ENCODE peak calls at places on chromosomes 4 and X, in five cellular contexts. G, U, F, N and W are unnamed samples.

GRCh38 chr4:177554966-177555574 is 112.8 kb upstream of the AGA start:
- DNase-seq in G (no peak), U (no peak), F (peak; percentile 17), N (peak; percentile 34), W (no peak)

GRCh38 chr4:142512161-142512560 is 333.9 kb downstream of the INPP4B start:
- DNase-seq in G (no peak), U (no peak), F (no peak), N (peak; percentile 10), W (no peak)

GRCh38 chrX:97159916-97160800 is 276.4 kb downstream of the RPA4 start:
- DNase-seq in G (no peak), U (no peak), F (no peak), N (no peak), W (no peak)

GRCh38 chr4:148173397-148174017 is 268.7 kb downstream of the NR3C2 start:
- DNase-seq in G (no peak), U (no peak), F (no peak), N (no peak), W (no peak)

GRCh38 chr4:41432889-41433288 is 105.1 kb upstream of the LIMCH1 start:
- DNase-seq in G (no peak), U (no peak), F (no peak), N (peak; percentile 84), W (no peak)

GRCh38 chrX:67759018-67759417 is 215.2 kb downstream of the AR start:
- DNase-seq in G (no peak), U (no peak), F (no peak), N (no peak), W (no peak)

GRCh38 chr4:170087163-170087700 is 2.5 kb downstream of the AADAT start:
- DNase-seq in G (no peak), U (no peak), F (no peak), N (peak; percentile 0), W (no peak)

GRCh38 chrX:153688900-153689590 is 1.3 kb downstream of the SLC6A8 start:
- DNase-seq in G (no peak), U (no peak), F (no peak), N (peak; percentile 45), W (no peak)

GRCh38 chr4:152605641-152606304 is 69.9 kb upstream of the FBXW7 start:
- DNase-seq in G (no peak), U (no peak), F (no peak), N (peak; percentile 78), W (no peak)

GRCh38 chrX:42803320-42803719 is 25.4 kb upstream of the PPP1R2C start:
- DNase-seq in G (no peak), U (no peak), F (no peak), N (peak; percentile 13), W (no peak)

GRCh38 chrX:34770511-34770910 is 113.4 kb upstream of the TMEM47 start:
- DNase-seq in G (no peak), U (no peak), F (no peak), N (no peak), W (no peak)

GRCh38 chrX:10922158-10922557 is 189.0 kb upstream of the HCCS start:
- DNase-seq in G (no peak), U (no peak), F (no peak), N (peak; percentile 94), W (no peak)

GRCh38 chrX:151825927-151826471 is 86.7 kb upstream of the MAGEA4 start:
- DNase-seq in G (no peak), U (no peak), F (no peak), N (peak; percentile 95), W (no peak)

GRCh38 chr4:153451931-153452660 is 14.1 kb upstream of the TMEM131L start:
- DNase-seq in G (no peak), U (no peak), F (no peak), N (no peak), W (no peak)

GRCh38 chr4:1200425-1201035 is 28.1 kb upstream of the SPON2 start:
- DNase-seq in G (peak; percentile 71), U (no peak), F (no peak), N (peak; percentile 68), W (no peak)

GRCh38 chrX:22136711-22137110 is 104.6 kb downstream of the PHEX start:
- DNase-seq in G (no peak), U (no peak), F (no peak), N (no peak), W (no peak)

GRCh38 chrX:11702420-11702819 is 36.7 kb upstream of the ARHGAP6 start:
- DNase-seq in G (no peak), U (no peak), F (no peak), N (no peak), W (no peak)

GRCh38 chrX:119004920-119005524 is 30.6 kb downstream of the LONRF3 start:
- DNase-seq in G (peak; percentile 67), U (peak; percentile 31), F (peak; percentile 57), N (peak; percentile 52), W (peak; percentile 17)

GRCh38 chrX:46547857-46548256 is 2.6 kb upstream of the ZNF674 start:
- DNase-seq in G (no peak), U (no peak), F (no peak), N (peak; percentile 85), W (no peak)

GRCh38 chr4:170662250-170662649 is 572.5 kb upstream of the AADAT start:
- DNase-seq in G (no peak), U (no peak), F (no peak), N (no peak), W (no peak)

GRCh38 chr4:137967480-137968190 is 274.5 kb downstream of the SLC7A11 start:
- DNase-seq in G (no peak), U (no peak), F (no peak), N (no peak), W (no peak)

GRCh38 chr4:189765271-189765670 is 175.4 kb upstream of the FRG1 start:
- DNase-seq in G (no peak), U (no peak), F (no peak), N (no peak), W (no peak)

GRCh38 chr4:165682621-165683020 is 190.4 kb upstream of the TLL1 start:
- DNase-seq in G (no peak), U (no peak), F (no peak), N (no peak), W (no peak)

GRCh38 chrX:8955521-8955920 is 78.4 kb downstream of the FAM9B start:
- DNase-seq in G (no peak), U (no peak), F (no peak), N (peak; percentile 33), W (no peak)

GRCh38 chr4:52572936-52573485 is 86.1 kb downstream of the USP46 start:
- DNase-seq in G (no peak), U (no peak), F (no peak), N (peak; percentile 72), W (no peak)

GRCh38 chrX:155215443-155216178 is 649 bp upstream of the VBP1 start:
- DNase-seq in G (no peak), U (no peak), F (peak; percentile 22), N (no peak), W (no peak)